ENCODE peak calls at places on chromosome X, in five cellular contexts. M is OCI-LY7, U is heart left ventricle, V is cardiac muscle cell, C is kidney epithelial cell. R is an unnamed sample. For H3K36me3, the result is how much of the 10 kb centered on the place peaks cover.

GRCh38 chrX:49053223-49054072 is 5.4 kb upstream of the CCDC120 start:
- DNase-seq in M (peak), U (peak), V (peak), C (no peak), R (peak)

GRCh38 chrX:63930140-63930539 is 145.1 kb upstream of the ARHGEF9 start:
- DNase-seq in M (no peak), U (no peak), V (peak), C (no peak), R (no peak)

GRCh38 chrX:39969826-39970569 is 127.8 kb downstream of the BCOR start:
- DNase-seq in M (no peak), U (no peak), V (no peak), C (no peak), R (no peak)

GRCh38 chrX:76605390-76605789 is 177.9 kb downstream of the MAGEE1 start:
- DNase-seq in M (no peak), U (no peak), V (no peak), C (no peak), R (no peak)

GRCh38 chrX:78027798-78028197 is 58.4 kb upstream of the PGAM4 start:
- DNase-seq in M (no peak), U (no peak), V (no peak), C (no peak), R (no peak)

GRCh38 chrX:39811391-39811790 is 286.4 kb downstream of the BCOR start:
- DNase-seq in M (no peak), U (no peak), V (no peak), C (no peak), R (no peak)

GRCh38 chrX:48854898-48855297 is 19.5 kb upstream of the PCSK1N start:
- DNase-seq in M (peak), U (no peak), V (no peak), C (no peak), R (no peak)

GRCh38 chrX:139826065-139827044 is 106.5 kb downstream of the ATP11C start:
- DNase-seq in M (no peak), U (no peak), V (no peak), C (no peak), R (no peak)

GRCh38 chrX:24491741-24492140 is 26.7 kb downstream of the PDK3 start:
- DNase-seq in M (no peak), U (no peak), V (no peak), C (no peak), R (no peak)

GRCh38 chrX:48958635-48959094 is 1.3 kb upstream of the OTUD5 start:
- DNase-seq in M (no peak), U (peak), V (peak), C (no peak), R (no peak)

GRCh38 chrX:123860983-123861382 is 1.1 kb downstream of the XIAP start:
- DNase-seq in M (peak), U (no peak), V (no peak), C (no peak), R (no peak)

GRCh38 chrX:9775930-9776329 is 10.3 kb upstream of the GPR143 start:
- DNase-seq in M (no peak), U (no peak), V (no peak), C (no peak), R (no peak)

DNA sequence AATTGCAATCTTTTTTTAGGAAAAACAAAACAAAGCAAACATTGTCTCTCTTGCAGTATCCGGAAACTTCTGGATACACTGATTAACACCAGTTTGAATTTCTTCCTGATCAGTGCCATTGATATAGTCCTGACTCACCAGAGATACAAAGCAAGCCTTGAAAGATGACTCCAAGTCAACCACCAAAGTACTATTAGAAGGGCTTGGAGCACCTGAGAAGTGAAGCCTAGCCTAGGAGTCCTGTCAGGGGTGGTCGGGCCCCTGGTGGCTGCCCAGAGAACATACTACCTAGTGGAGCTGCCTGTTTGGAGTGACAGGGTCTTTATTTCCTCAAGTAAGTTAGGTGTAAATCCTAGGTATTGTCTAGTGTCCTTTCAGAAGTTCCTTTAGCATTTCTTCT is 593.2 kb downstream of the ZNF674 start:
- DNase-seq in M (no peak), U (no peak), V (no peak), C (no peak), R (no peak)
- TF ChIP-seq CTCF in M (no peak), U (no peak), V (no peak), C (no peak), R (peak)

GRCh38 chrX:153708415-153708814 is 15.8 kb downstream of the BCAP31 start:
- DNase-seq in M (peak), U (peak), V (peak), C (peak), R (no peak)

GRCh38 chrX:153704021-153704526 is 16.3 kb downstream of the SLC6A8 start:
- DNase-seq in M (no peak), U (no peak), V (no peak), C (no peak), R (no peak)

GRCh38 chrX:153707406-153707805 is 16.8 kb downstream of the BCAP31 start:
- DNase-seq in M (no peak), U (no peak), V (no peak), C (no peak), R (no peak)

GRCh38 chrX:153709726-153710674 is 14.2 kb downstream of the BCAP31 start:
- DNase-seq in M (no peak), U (no peak), V (no peak), C (no peak), R (no peak)

DNA sequence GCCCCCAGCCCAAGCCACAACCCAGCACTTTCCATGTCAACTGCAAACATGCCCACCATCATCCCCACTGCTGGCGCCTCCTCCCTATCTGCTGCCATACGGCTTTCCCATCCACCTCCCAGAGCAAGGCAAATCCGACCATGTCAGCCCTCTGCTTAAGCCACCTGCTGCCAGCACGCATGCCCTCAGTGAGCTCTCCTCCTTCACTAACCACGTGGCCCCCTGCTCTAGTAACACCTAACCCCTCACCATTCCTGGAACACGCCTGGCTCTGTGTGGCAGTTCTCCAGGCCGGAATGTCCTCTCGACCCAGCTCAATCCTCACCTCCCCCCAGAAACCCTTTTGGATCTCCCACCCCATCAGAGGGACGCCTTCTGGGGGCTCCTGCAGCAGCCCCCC is 17.4 kb downstream of the BCAP31 start:
- DNase-seq in M (no peak), U (no peak), V (no peak), C (no peak), R (no peak)
- H3K36me3 ChIP-seq in M (under half), U (under half), V (under half), C (under half), R (under half)

DNA sequence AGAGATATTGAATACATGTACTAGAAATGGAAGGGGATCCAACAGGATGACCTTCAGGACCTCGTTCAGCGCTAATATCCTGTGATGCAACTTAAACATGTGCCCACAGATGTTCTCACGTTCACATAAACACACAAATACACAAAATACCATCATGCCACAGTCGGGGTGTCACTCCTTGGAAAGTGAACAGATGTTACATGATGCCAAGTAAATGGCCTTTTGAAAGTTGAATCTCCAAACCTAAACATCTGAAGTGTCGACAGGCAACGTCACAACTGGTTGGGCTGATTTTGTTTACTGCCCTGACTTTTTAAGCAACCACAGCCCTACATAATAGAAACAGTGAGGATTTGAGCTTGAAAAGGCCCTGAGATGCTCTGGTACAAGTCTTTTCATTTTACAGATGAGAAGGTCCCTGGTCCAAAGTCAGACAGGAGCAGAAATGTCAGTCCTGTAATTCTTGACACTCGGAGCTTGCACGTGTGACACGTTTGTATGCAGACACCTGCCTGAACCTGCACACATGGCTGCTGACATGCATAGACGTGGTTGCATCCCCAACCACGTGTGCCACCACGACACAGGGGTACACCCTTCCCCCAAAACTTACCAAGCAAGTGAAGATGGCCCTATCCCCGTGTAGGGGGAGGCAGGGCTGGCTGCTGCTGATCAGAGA is 23.5 kb upstream of the BCORL1 start:
- DNase-seq in M (no peak), U (no peak), V (no peak), C (no peak), R (no peak)
- H3K4me3 ChIP-seq in M (no peak), U (no peak), V (no peak), C (no peak), R (no peak)

DNA sequence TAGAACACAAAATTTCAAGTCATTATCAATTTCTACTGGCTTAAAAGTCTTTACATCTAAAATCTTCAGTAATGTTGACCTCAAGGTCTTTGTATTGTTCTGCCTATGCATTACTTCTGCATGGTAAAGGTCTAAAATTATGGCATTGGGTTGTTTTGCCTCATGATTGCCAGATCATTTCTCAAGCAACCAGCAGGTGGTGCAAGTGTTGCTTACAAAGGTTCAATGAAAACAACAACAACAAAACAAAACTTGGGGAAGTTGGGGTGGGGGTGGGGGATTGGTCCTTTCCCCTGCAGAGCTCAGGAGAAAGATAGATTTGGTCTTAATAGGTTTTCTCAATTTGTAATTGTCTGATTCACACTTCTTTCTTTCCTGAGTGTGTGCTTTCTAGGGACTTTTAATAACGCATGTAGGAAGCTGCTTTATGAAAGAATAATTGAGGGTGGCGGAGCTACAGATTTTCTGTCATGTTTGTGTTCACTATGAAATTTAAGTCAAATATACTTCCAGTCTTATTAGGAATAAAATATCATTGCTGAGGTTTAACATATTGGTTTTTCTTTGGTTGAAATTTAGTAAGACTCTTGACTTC is 145.1 kb downstream of the COL4A5 start:
- DNase-seq in M (peak), U (no peak), V (peak), C (no peak), R (peak)
- TF ChIP-seq CTCF in M (peak), U (no peak), V (peak), C (peak), R (peak)

GRCh38 chrX:16851827-16852226 is 18.3 kb downstream of the RBBP7 start:
- DNase-seq in M (no peak), U (no peak), V (no peak), C (no peak), R (no peak)
- H3K36me3 ChIP-seq in M (half or more), U (half or more), V (half or more), C (under half), R (under half)

GRCh38 chrX:153684447-153685178 is 3.1 kb upstream of the SLC6A8 start:
- DNase-seq in M (no peak), U (peak), V (no peak), C (no peak), R (no peak)
- H3K4me3 ChIP-seq in M (no peak), U (no peak), V (no peak), C (no peak), R (no peak)

GRCh38 chrX:108138814-108139213 is 47.2 kb downstream of the ATG4A start:
- DNase-seq in M (no peak), U (no peak), V (no peak), C (no peak), R (no peak)

GRCh38 chrX:108134724-108135123 is 43.1 kb downstream of the ATG4A start:
- DNase-seq in M (no peak), U (no peak), V (no peak), C (no peak), R (no peak)

GRCh38 chrX:108139303-108139702 is 47.7 kb downstream of the ATG4A start:
- DNase-seq in M (peak), U (no peak), V (no peak), C (no peak), R (no peak)
- TF ChIP-seq CTCF in M (peak), U (peak), V (peak), C (peak), R (peak)

GRCh38 chrX:1420371-1420770 is 28.5 kb upstream of the SLC25A6 start:
- DNase-seq in M (no peak), U (no peak), V (no peak), C (no peak), R (no peak)
- H3K36me3 ChIP-seq in M (half or more), U (under half), V (under half), C (under half), R (under half)